ENCODE peak calls at places on chromosome 1, in ten cellular contexts. G is body of pancreas; P is psoas muscle; X is fibroblast of lung; I is K562; S is transverse colon; M is thoracic aorta; L is CD8-positive, alpha-beta memory T cell; Q is tibial artery; K is hepatocyte. T is an unnamed sample. For H3K27me3 and H3K4me1, the result is how much of the 10 kb centered on the place peaks cover.

GRCh38 chr1:230031131-230031530 is 35.9 kb upstream of the GALNT2 start:
- DNase-seq in I (no peak), M (no peak), K (no peak), X (no peak), L (no peak), P (no peak), S (no peak), G (no peak), Q (no peak), T (no peak)

GRCh38 chr1:65992160-65993046 is 199.7 kb downstream of the PDE4B start:
- DNase-seq in Q (no peak), S (no peak), I (no peak), M (no peak), G (no peak), L (no peak), K (peak), P (no peak), X (peak), T (no peak)

GRCh38 chr1:28719332-28719619 is 17.5 kb upstream of the YTHDF2 start:
- DNase-seq in I (no peak), M (no peak), G (no peak), Q (no peak), S (no peak), P (no peak), L (no peak), X (no peak), K (no peak), T (no peak)

GRCh38 chr1:18951818-18952391 is 4.6 kb downstream of the IFFO2 start:
- DNase-seq in K (no peak), P (no peak), M (no peak), G (no peak), I (no peak), X (no peak), L (peak), Q (no peak), S (peak), T (no peak)

GRCh38 chr1:51320967-51321923 is 9.1 kb downstream of the TTC39A start:
- DNase-seq in I (no peak), P (no peak), Q (no peak), M (no peak), L (no peak), S (no peak), G (no peak), K (peak), X (no peak), T (no peak)

GRCh38 chr1:162177126-162177525 is 107.6 kb downstream of the NOS1AP start:
- DNase-seq in K (peak), I (no peak), Q (no peak), M (no peak), G (no peak), X (no peak), S (no peak), P (no peak), L (no peak), T (no peak)

GRCh38 chr1:111192643-111193519 is 7.6 kb downstream of the DENND2D start:
- DNase-seq in P (no peak), M (no peak), S (no peak), G (no peak), L (no peak), Q (no peak), K (no peak), I (no peak), X (no peak), T (no peak)

GRCh38 chr1:4227986-4228385 is 327.9 kb upstream of the C1orf174 start:
- DNase-seq in G (no peak), M (no peak), Q (no peak), I (peak), S (no peak), X (no peak), K (no peak), L (no peak), P (no peak), T (no peak)

GRCh38 chr1:9230869-9231533 is 3.6 kb upstream of the H6PD start:
- DNase-seq in G (no peak), M (no peak), X (no peak), L (no peak), S (no peak), Q (no peak), K (no peak), I (no peak), P (peak), T (no peak)

GRCh38 chr1:4616831-4617465 is 37.5 kb upstream of the AJAP1 start:
- DNase-seq in K (no peak), L (no peak), M (no peak), I (no peak), Q (no peak), S (no peak), X (no peak), G (no peak), P (peak), T (no peak)

GRCh38 chr1:15343729-15344128 is 66.0 kb upstream of the EFHD2 start:
- DNase-seq in P (no peak), S (no peak), G (peak), K (no peak), X (peak), I (no peak), L (no peak), Q (peak), M (peak), T (no peak)

GRCh38 chr1:119646521-119647227 is 1.4 kb downstream of the ZNF697 start:
- DNase-seq in S (no peak), M (no peak), X (peak), L (no peak), P (no peak), I (peak), G (no peak), K (peak), Q (no peak), T (no peak)

GRCh38 chr1:63794927-63795326 is 21.1 kb downstream of the ROR1 start:
- DNase-seq in L (no peak), S (no peak), M (no peak), P (no peak), G (no peak), Q (no peak), K (no peak), I (no peak), X (peak), T (no peak)

GRCh38 chr1:204730826-204731459 is 45.4 kb upstream of the LRRN2 start:
- DNase-seq in Q (no peak), L (no peak), X (no peak), S (no peak), M (no peak), I (no peak), G (no peak), K (no peak), P (no peak), T (no peak)

DNA sequence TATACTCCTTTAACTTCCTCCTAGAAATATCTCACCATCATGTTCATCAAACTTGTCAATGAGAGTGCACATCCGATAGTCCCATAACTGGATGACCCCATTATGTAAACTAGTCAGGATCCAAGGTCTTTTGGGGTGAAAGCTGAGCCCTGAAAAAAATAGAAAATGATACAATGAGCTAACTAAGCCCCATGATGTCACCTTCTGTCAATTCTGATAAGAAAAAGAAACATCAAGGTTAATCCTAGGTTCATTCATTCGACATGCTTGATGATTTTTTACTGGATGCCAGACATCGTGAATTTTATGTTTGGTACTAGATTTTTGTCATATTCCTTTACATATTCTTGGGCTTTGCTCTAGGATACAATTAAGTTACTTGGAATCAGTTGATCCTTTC is 2.9 kb downstream of the COPA start:
- DNase-seq in K (no peak), M (no peak), G (no peak), Q (no peak), P (no peak), L (no peak), S (no peak), X (no peak), I (no peak), T (no peak)
- H3K4me3 ChIP-seq in K (no peak), M (no peak), G (no peak), Q (no peak), P (no peak), L (no peak), S (no peak), X (no peak), I (no peak), T (no peak)

GRCh38 chr1:214698589-214698988 is 95.6 kb downstream of the CENPF start:
- DNase-seq in X (no peak), S (no peak), M (no peak), G (no peak), P (no peak), K (no peak), I (no peak), L (no peak), Q (no peak), T (no peak)
- H3K27me3 ChIP-seq in X (under half), S (under half), M (under half), G (under half), P (under half), K (under half), I (under half), L (under half), Q (under half), T (under half)

GRCh38 chr1:24720152-24720551 is 25.1 kb upstream of the CLIC4 start:
- DNase-seq in X (peak), G (peak), I (no peak), L (no peak), Q (peak), S (peak), P (peak), K (no peak), M (peak), T (no peak)

GRCh38 chr1:24725209-24725651 is 20.0 kb upstream of the CLIC4 start:
- DNase-seq in Q (no peak), S (no peak), L (no peak), P (no peak), M (no peak), K (no peak), X (no peak), I (no peak), G (no peak), T (no peak)

GRCh38 chr1:24717867-24718650 is 27.2 kb upstream of the CLIC4 start:
- DNase-seq in X (peak), I (no peak), P (no peak), L (no peak), G (peak), K (no peak), Q (peak), M (no peak), S (no peak), T (no peak)

GRCh38 chr1:24724345-24725208 is 20.7 kb upstream of the CLIC4 start:
- DNase-seq in I (peak), P (no peak), S (no peak), K (peak), X (peak), Q (no peak), L (no peak), M (no peak), G (no peak), T (peak)

DNA sequence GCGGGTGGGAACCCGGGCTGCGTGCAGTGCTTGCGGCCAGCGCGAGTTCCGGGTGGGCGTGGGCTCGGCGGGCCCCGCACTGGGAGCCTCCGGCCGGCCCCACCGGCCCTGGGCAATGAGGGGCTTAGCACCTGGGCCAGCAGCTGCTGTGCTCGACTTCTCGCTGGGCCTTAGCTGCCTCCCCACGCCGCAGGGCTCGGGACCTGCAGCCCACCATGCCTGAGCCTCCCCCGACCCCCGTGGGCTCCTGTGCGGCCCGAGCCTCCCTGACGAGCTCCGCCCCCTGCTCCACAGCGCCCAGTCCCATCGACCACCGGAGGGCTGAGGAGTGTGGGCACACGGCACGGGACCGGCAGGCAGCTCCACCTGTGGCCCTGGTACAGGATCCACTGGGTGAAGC is 23.7 kb upstream of the CLIC4 start:
- DNase-seq in L (no peak), P (no peak), S (no peak), X (no peak), Q (no peak), G (no peak), M (no peak), K (no peak), I (no peak), T (no peak)
- H3K4me1 ChIP-seq in L (under half), P (under half), S (under half), X (under half), Q (under half), G (under half), M (under half), K (under half), I (under half), T (under half)

GRCh38 chr1:177547200-177547599 is 376.4 kb downstream of the BRINP2 start:
- DNase-seq in K (no peak), M (no peak), Q (no peak), S (no peak), G (no peak), I (no peak), L (no peak), X (no peak), P (no peak), T (no peak)

DNA sequence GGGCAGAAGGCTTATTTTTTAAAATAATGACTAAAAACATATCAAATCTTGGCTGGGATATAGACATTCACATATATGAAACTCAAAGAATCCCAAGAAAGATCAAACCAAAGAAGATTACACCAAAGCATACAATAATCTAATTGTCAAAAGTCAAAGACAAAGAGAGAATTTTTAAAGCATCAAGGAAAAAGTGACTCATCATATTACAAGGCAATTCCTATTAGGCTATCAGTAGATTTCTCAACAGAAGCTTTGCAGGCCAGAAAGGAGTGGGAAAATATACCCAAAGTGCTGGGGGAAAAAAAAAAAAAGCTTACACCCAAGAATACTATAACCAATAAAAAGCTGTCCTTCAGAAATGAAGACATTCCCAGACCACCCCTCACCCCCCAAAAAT is 375.6 kb downstream of the BRINP2 start:
- DNase-seq in G (no peak), Q (no peak), M (no peak), I (no peak), X (no peak), S (no peak), L (no peak), K (no peak), P (no peak), T (no peak)
- H3K4me3 ChIP-seq in G (no peak), Q (no peak), M (no peak), I (no peak), X (no peak), S (no peak), L (no peak), K (no peak), P (no peak), T (no peak)

T was measured in Caco-2.